ENCODE peak calls at places on chromosomes 1 and 21, in nine cellular contexts. X is hypothalamus; L is activated CD4-positive, alpha-beta T cell treated with anti-CD3 and anti-CD28 coated beads for 36 hours; Z is DMS79; N is AML-193; W is NCI-H2107; E is NCI-H1417; J is WTC11; Y is MCF 10A. R is an unnamed sample.

GRCh38 chr21:43942201-43942600 is 69.9 kb upstream of the TRAPPC10 start:
- DNase-seq in E (no peak), W (no peak), X (no peak), Y (no peak), N (no peak), J (no peak), Z (no peak), L (no peak), R (no peak)

GRCh38 chr1:223815865-223816264 is 29.9 kb downstream of the TP53BP2 start:
- DNase-seq in W (no peak), N (no peak), Z (no peak), X (no peak), J (no peak), E (no peak), Y (peak; percentile 42), L (no peak), R (no peak)

GRCh38 chr1:103525114-103525606 is 339 bp upstream of the RNPC3 start:
- DNase-seq in Z (no peak), X (no peak), L (peak; percentile 13), N (peak; percentile 30), W (no peak), E (peak; percentile 74), J (no peak), Y (peak; percentile 62), R (peak; percentile 50)

GRCh38 chr1:239914827-239915231 is 176.9 kb upstream of the FMN2 start:
- DNase-seq in Y (peak; percentile 94), J (no peak), W (no peak), L (no peak), N (no peak), X (no peak), Z (no peak), E (no peak), R (no peak)

GRCh38 chr1:231079166-231079565 is 39.1 kb upstream of the FAM89A start:
- DNase-seq in Z (no peak), N (no peak), L (no peak), E (no peak), J (no peak), W (no peak), X (no peak), Y (no peak), R (no peak)

GRCh38 chr1:92536593-92537332 is 50.0 kb upstream of the GFI1 start:
- DNase-seq in W (no peak), Z (no peak), E (no peak), N (no peak), L (no peak), Y (peak; percentile 14), J (no peak), X (no peak), R (no peak)

GRCh38 chr1:24888971-24889670 is 41.0 kb downstream of the RUNX3 start:
- DNase-seq in Z (no peak), Y (no peak), J (no peak), W (no peak), N (no peak), X (no peak), L (no peak), E (no peak), R (no peak)

GRCh38 chr1:226627924-226628623 is 79.5 kb downstream of the STUM start:
- DNase-seq in J (no peak), N (no peak), X (no peak), Z (no peak), L (peak; percentile 68), E (no peak), Y (no peak), W (no peak), R (no peak)

GRCh38 chr1:154213274-154213673 is 7.1 kb upstream of the CFAP141 start:
- DNase-seq in Y (no peak), X (no peak), E (no peak), L (no peak), N (no peak), W (no peak), J (no peak), Z (no peak), R (no peak)

GRCh38 chr1:209889077-209889418 is 49.0 kb upstream of the SYT14 start:
- DNase-seq in W (no peak), Y (no peak), J (no peak), Z (no peak), X (no peak), N (no peak), E (no peak), L (no peak), R (no peak)

GRCh38 chr1:31750858-31751638 is 13.1 kb downstream of the ADGRB2 start:
- DNase-seq in W (no peak), J (no peak), X (no peak), E (no peak), N (no peak), Z (no peak), Y (no peak), L (peak; percentile 23), R (peak; percentile 57)

GRCh38 chr1:22831729-22832413 is 121.2 kb downstream of the EPHB2 start:
- DNase-seq in N (no peak), E (no peak), X (no peak), Y (peak; percentile 95), Z (no peak), J (no peak), W (no peak), L (peak; percentile 38), R (no peak)

GRCh38 chr1:36248250-36248894 is 24.1 kb downstream of the THRAP3 start:
- DNase-seq in W (no peak), Z (no peak), J (no peak), E (no peak), L (peak; percentile 15), X (no peak), Y (peak; percentile 93), N (peak; percentile 69), R (no peak)

GRCh38 chr21:16794944-16795343 is 717.9 kb upstream of the CXADR start:
- DNase-seq in N (no peak), E (no peak), X (no peak), Y (peak; percentile 71), W (no peak), J (no peak), Z (no peak), L (no peak), R (no peak)

GRCh38 chr1:153386500-153386901 is 4.4 kb downstream of the S100A8 start:
- DNase-seq in E (no peak), J (no peak), Y (peak; percentile 91), X (peak; percentile 12), Z (no peak), W (no peak), L (no peak), N (peak; percentile 98), R (no peak)

GRCh38 chr1:81505831-81506230 is 294.9 kb upstream of the ADGRL2 start:
- DNase-seq in N (no peak), Y (no peak), E (no peak), J (no peak), X (no peak), W (no peak), L (no peak), Z (no peak), R (peak; percentile 43)

GRCh38 chr21:39860600-39860999 is 6.6 kb upstream of the PCP4 start:
- DNase-seq in J (no peak), E (no peak), N (no peak), Z (no peak), Y (no peak), X (no peak), L (no peak), W (no peak), R (no peak)

GRCh38 chr1:18385239-18385790 is 95.4 kb upstream of the KLHDC7A start:
- DNase-seq in L (peak; percentile 9), J (peak; percentile 44), E (no peak), W (no peak), Z (no peak), N (no peak), Y (no peak), X (no peak), R (no peak)

GRCh38 chr21:34510148-34511142 is 1.6 kb downstream of the KCNE1 start:
- DNase-seq in X (peak; percentile 45), E (peak; percentile 53), L (peak; percentile 83), J (peak; percentile 90), Z (no peak), W (peak; percentile 66), N (peak; percentile 74), Y (peak; percentile 73), R (peak; percentile 45)

GRCh38 chr1:1215266-1215676 is 1.3 kb upstream of the TNFRSF4 start:
- DNase-seq in J (no peak), X (no peak), Z (no peak), W (no peak), N (no peak), Y (no peak), E (no peak), L (no peak), R (no peak)

GRCh38 chr1:194279975-194280374 is 1093.6 kb upstream of the B3GALT2 start:
- DNase-seq in N (no peak), E (no peak), W (no peak), X (no peak), Z (no peak), L (no peak), J (no peak), Y (no peak), R (peak; percentile 51)

GRCh38 chr1:245677446-245678240 is 522.9 kb downstream of the KIF26B start:
- DNase-seq in X (no peak), Y (no peak), L (no peak), J (no peak), E (no peak), W (no peak), Z (no peak), N (no peak), R (no peak)

GRCh38 chr1:25462732-25463131 is 32.0 kb downstream of the MACO1 start:
- DNase-seq in Z (peak; percentile 41), X (no peak), W (no peak), E (no peak), J (no peak), Y (no peak), N (no peak), L (no peak), R (no peak)

GRCh38 chr1:1827089-1827433 is 48.8 kb upstream of the NADK start:
- DNase-seq in Y (no peak), J (no peak), N (no peak), E (no peak), Z (no peak), L (no peak), X (no peak), W (no peak), R (no peak)

GRCh38 chr1:193069748-193070394 is 10.5 kb downstream of the RO60 start:
- DNase-seq in X (no peak), Z (no peak), W (no peak), L (no peak), Y (peak; percentile 50), E (no peak), J (peak; percentile 21), N (no peak), R (peak; percentile 38)

GRCh38 chr1:165365344-165365743 is 8.8 kb upstream of the LMX1A start:
- DNase-seq in W (no peak), X (no peak), Z (no peak), E (peak; percentile 72), J (no peak), Y (peak; percentile 95), L (no peak), N (no peak), R (no peak)

GRCh38 chr1:232123775-232124659 is 497.4 kb downstream of the DISC1 start:
- DNase-seq in E (no peak), X (no peak), J (no peak), Z (no peak), L (no peak), W (no peak), N (no peak), Y (peak; percentile 23), R (no peak)

GRCh38 chr1:20110679-20111078 is 8.7 kb downstream of the PLA2G2D start:
- DNase-seq in J (no peak), Z (no peak), L (no peak), N (no peak), W (no peak), E (no peak), Y (peak; percentile 90), X (no peak), R (no peak)

GRCh38 chr1:63920154-63921117 is 146.6 kb downstream of the ROR1 start:
- DNase-seq in Y (peak; percentile 57), L (no peak), X (no peak), W (no peak), E (no peak), N (no peak), J (no peak), Z (no peak), R (no peak)

GRCh38 chr1:222168621-222169020 is 379.3 kb downstream of the HHIPL2 start:
- DNase-seq in N (no peak), Z (no peak), E (no peak), W (no peak), J (no peak), L (no peak), Y (peak; percentile 45), X (no peak), R (no peak)

GRCh38 chr1:17451731-17452130 is 12.3 kb upstream of the RCC2 start:
- DNase-seq in Z (no peak), W (no peak), N (no peak), L (no peak), J (no peak), X (no peak), E (no peak), Y (no peak), R (no peak)